ENCODE peak calls at places on chromosomes 2 and 18, in seven cellular contexts. X, Z, T, A, W, I and K are unnamed samples.

GRCh38 chr2:165113414-165113813 is 90.4 kb downstream of the SCN3A start:
- DNase-seq in X (no peak), Z (no peak), T (no peak), A (no peak), W (no peak), I (no peak), K (no peak)

GRCh38 chr18:7305416-7305815 is 74.5 kb downstream of the LRRC30 start:
- DNase-seq in X (no peak), Z (no peak), T (no peak), A (no peak), W (no peak), I (no peak), K (no peak)

GRCh38 chr2:236240228-236240990 is 23.8 kb downstream of the ASB18 start:
- DNase-seq in X (no peak), Z (no peak), T (peak), A (no peak), W (no peak), I (no peak), K (no peak)

GRCh38 chr2:72325592-72326422 is 178.1 kb upstream of the CYP26B1 start:
- DNase-seq in X (no peak), Z (no peak), T (no peak), A (no peak), W (no peak), I (no peak), K (no peak)

GRCh38 chr2:88019985-88020384 is 3.6 kb upstream of the RNU2-63P start:
- DNase-seq in X (no peak), Z (no peak), T (no peak), A (no peak), W (no peak), I (no peak), K (no peak)

GRCh38 chr2:6372317-6372903 is 493.3 kb downstream of the CMPK2 start:
- DNase-seq in X (no peak), Z (no peak), T (no peak), A (no peak), W (no peak), I (no peak), K (no peak)

GRCh38 chr2:237540823-237541222 is 25.6 kb upstream of the PRLH start:
- DNase-seq in X (no peak), Z (no peak), T (peak), A (no peak), W (no peak), I (no peak), K (no peak)

GRCh38 chr2:150520887-150521664 is 33.6 kb upstream of the RND3 start:
- DNase-seq in X (no peak), Z (no peak), T (no peak), A (no peak), W (no peak), I (no peak), K (no peak)

GRCh38 chr2:202337133-202337532 is 39.0 kb upstream of the BMPR2 start:
- DNase-seq in X (no peak), Z (no peak), T (no peak), A (no peak), W (no peak), I (no peak), K (no peak)

GRCh38 chr2:111219285-111219684 is 98.6 kb downstream of the BCL2L11 start:
- DNase-seq in X (no peak), Z (no peak), T (no peak), A (no peak), W (no peak), I (no peak), K (no peak)

GRCh38 chr2:238160206-238161129 is 1.7 kb downstream of the ERFE start:
- DNase-seq in X (no peak), Z (no peak), T (peak), A (no peak), W (no peak), I (no peak), K (no peak)

GRCh38 chr2:237062585-237062984 is 23.1 kb upstream of the COPS8 start:
- DNase-seq in X (no peak), Z (no peak), T (no peak), A (no peak), W (no peak), I (no peak), K (no peak)